ENCODE peak calls at places on chromosomes 5 and 9, in ten cellular contexts. One of them, this sample, is unnamed.

GRCh38 chr9:35395076-35395675 is 94.7 kb upstream of the RUSC2 start:
- DNase-seq in central memory CD4-positive, alpha-beta T cell: no peak
- DNase-seq in stimulated activated CD4-positive, alpha-beta T cell treated with anti-CD3 and anti-CD28 coated beads, Interleukin-12 subunit alpha, Interleukin-12 subunit beta, amount 100 ng/mL, for 4 hours: no peak
- DNase-seq in globus pallidus: no peak
- DNase-seq in NCI-H2171 treated with DMSO at 0.1 percent for 48 hours: no peak
- DNase-seq in endothelial cell: no peak
- DNase-seq in mucosa of descending colon: no peak
- DNase-seq in mesendoderm: no peak
- DNase-seq in HTR-8/SVneo: no peak
- DNase-seq in MCF 10A: no peak
- DNase-seq in this sample: no peak

GRCh38 chr5:39652036-39652435 is 227.3 kb upstream of the DAB2 start:
- DNase-seq in MCF 10A: no peak
- DNase-seq in central memory CD4-positive, alpha-beta T cell: no peak
- DNase-seq in mesendoderm: no peak
- DNase-seq in mucosa of descending colon: no peak
- DNase-seq in globus pallidus: no peak
- DNase-seq in endothelial cell: no peak
- DNase-seq in HTR-8/SVneo: no peak
- DNase-seq in stimulated activated CD4-positive, alpha-beta T cell treated with anti-CD3 and anti-CD28 coated beads, Interleukin-12 subunit alpha, Interleukin-12 subunit beta, amount 100 ng/mL, for 4 hours: no peak
- DNase-seq in NCI-H2171 treated with DMSO at 0.1 percent for 48 hours: no peak
- DNase-seq in this sample: no peak

GRCh38 chr9:87859137-87859536 is 23.5 kb upstream of the SPATA31E1 start:
- DNase-seq in stimulated activated CD4-positive, alpha-beta T cell treated with anti-CD3 and anti-CD28 coated beads, Interleukin-12 subunit alpha, Interleukin-12 subunit beta, amount 100 ng/mL, for 4 hours: no peak
- DNase-seq in NCI-H2171 treated with DMSO at 0.1 percent for 48 hours: no peak
- DNase-seq in globus pallidus: no peak
- DNase-seq in mesendoderm: no peak
- DNase-seq in endothelial cell: no peak
- DNase-seq in HTR-8/SVneo: no peak
- DNase-seq in central memory CD4-positive, alpha-beta T cell: no peak
- DNase-seq in MCF 10A: no peak
- DNase-seq in mucosa of descending colon: no peak
- DNase-seq in this sample: no peak

GRCh38 chr5:72133212-72133990 is 26.1 kb downstream of the MAP1B start:
- DNase-seq in NCI-H2171 treated with DMSO at 0.1 percent for 48 hours: no peak
- DNase-seq in central memory CD4-positive, alpha-beta T cell: no peak
- DNase-seq in stimulated activated CD4-positive, alpha-beta T cell treated with anti-CD3 and anti-CD28 coated beads, Interleukin-12 subunit alpha, Interleukin-12 subunit beta, amount 100 ng/mL, for 4 hours: no peak
- DNase-seq in globus pallidus: no peak
- DNase-seq in MCF 10A: no peak
- DNase-seq in mesendoderm: no peak
- DNase-seq in mucosa of descending colon: no peak
- DNase-seq in HTR-8/SVneo: no peak
- DNase-seq in endothelial cell: no peak
- DNase-seq in this sample: no peak

GRCh38 chr5:66915531-66915930 is 281.1 kb downstream of the CD180 start:
- DNase-seq in globus pallidus: no peak
- DNase-seq in endothelial cell: no peak
- DNase-seq in mucosa of descending colon: no peak
- DNase-seq in HTR-8/SVneo: no peak
- DNase-seq in NCI-H2171 treated with DMSO at 0.1 percent for 48 hours: no peak
- DNase-seq in mesendoderm: no peak
- DNase-seq in stimulated activated CD4-positive, alpha-beta T cell treated with anti-CD3 and anti-CD28 coated beads, Interleukin-12 subunit alpha, Interleukin-12 subunit beta, amount 100 ng/mL, for 4 hours: no peak
- DNase-seq in central memory CD4-positive, alpha-beta T cell: no peak
- DNase-seq in MCF 10A: no peak
- DNase-seq in this sample: no peak

GRCh38 chr9:22244141-22245011 is 202.2 kb upstream of the DMRTA1 start:
- DNase-seq in NCI-H2171 treated with DMSO at 0.1 percent for 48 hours: peak; percentile 1
- DNase-seq in mesendoderm: peak; percentile 69
- DNase-seq in HTR-8/SVneo: peak; percentile 10
- DNase-seq in mucosa of descending colon: no peak
- DNase-seq in endothelial cell: peak; percentile 55
- DNase-seq in central memory CD4-positive, alpha-beta T cell: peak; percentile 30
- DNase-seq in stimulated activated CD4-positive, alpha-beta T cell treated with anti-CD3 and anti-CD28 coated beads, Interleukin-12 subunit alpha, Interleukin-12 subunit beta, amount 100 ng/mL, for 4 hours: peak; percentile 18
- DNase-seq in MCF 10A: peak; percentile 55
- DNase-seq in globus pallidus: peak; percentile 28
- DNase-seq in this sample: peak; percentile 21

GRCh38 chr5:179278119-179278518 is 67.1 kb downstream of the ADAMTS2 start:
- DNase-seq in mucosa of descending colon: no peak
- DNase-seq in HTR-8/SVneo: no peak
- DNase-seq in endothelial cell: no peak
- DNase-seq in NCI-H2171 treated with DMSO at 0.1 percent for 48 hours: no peak
- DNase-seq in globus pallidus: no peak
- DNase-seq in central memory CD4-positive, alpha-beta T cell: no peak
- DNase-seq in MCF 10A: no peak
- DNase-seq in mesendoderm: no peak
- DNase-seq in stimulated activated CD4-positive, alpha-beta T cell treated with anti-CD3 and anti-CD28 coated beads, Interleukin-12 subunit alpha, Interleukin-12 subunit beta, amount 100 ng/mL, for 4 hours: no peak
- DNase-seq in this sample: peak; percentile 11

GRCh38 chr5:74598731-74599624 is 41.5 kb downstream of the ENC1 start:
- DNase-seq in central memory CD4-positive, alpha-beta T cell: no peak
- DNase-seq in HTR-8/SVneo: no peak
- DNase-seq in mesendoderm: no peak
- DNase-seq in NCI-H2171 treated with DMSO at 0.1 percent for 48 hours: no peak
- DNase-seq in MCF 10A: no peak
- DNase-seq in globus pallidus: no peak
- DNase-seq in stimulated activated CD4-positive, alpha-beta T cell treated with anti-CD3 and anti-CD28 coated beads, Interleukin-12 subunit alpha, Interleukin-12 subunit beta, amount 100 ng/mL, for 4 hours: no peak
- DNase-seq in mucosa of descending colon: no peak
- DNase-seq in endothelial cell: no peak
- DNase-seq in this sample: no peak

GRCh38 chr5:121350493-121350892 is 501.2 kb upstream of the FTMT start:
- DNase-seq in mesendoderm: no peak
- DNase-seq in HTR-8/SVneo: no peak
- DNase-seq in stimulated activated CD4-positive, alpha-beta T cell treated with anti-CD3 and anti-CD28 coated beads, Interleukin-12 subunit alpha, Interleukin-12 subunit beta, amount 100 ng/mL, for 4 hours: no peak
- DNase-seq in mucosa of descending colon: no peak
- DNase-seq in central memory CD4-positive, alpha-beta T cell: no peak
- DNase-seq in NCI-H2171 treated with DMSO at 0.1 percent for 48 hours: no peak
- DNase-seq in MCF 10A: peak; percentile 52
- DNase-seq in endothelial cell: no peak
- DNase-seq in globus pallidus: no peak
- DNase-seq in this sample: no peak

GRCh38 chr9:70362952-70363351 is 51.5 kb downstream of the KLF9 start:
- DNase-seq in stimulated activated CD4-positive, alpha-beta T cell treated with anti-CD3 and anti-CD28 coated beads, Interleukin-12 subunit alpha, Interleukin-12 subunit beta, amount 100 ng/mL, for 4 hours: no peak
- DNase-seq in central memory CD4-positive, alpha-beta T cell: no peak
- DNase-seq in MCF 10A: peak; percentile 78
- DNase-seq in HTR-8/SVneo: no peak
- DNase-seq in mucosa of descending colon: no peak
- DNase-seq in globus pallidus: no peak
- DNase-seq in mesendoderm: no peak
- DNase-seq in endothelial cell: no peak
- DNase-seq in NCI-H2171 treated with DMSO at 0.1 percent for 48 hours: no peak
- DNase-seq in this sample: no peak

GRCh38 chr9:124698265-124698664 is 72.8 kb downstream of the NR6A1 start:
- DNase-seq in MCF 10A: peak; percentile 45
- DNase-seq in stimulated activated CD4-positive, alpha-beta T cell treated with anti-CD3 and anti-CD28 coated beads, Interleukin-12 subunit alpha, Interleukin-12 subunit beta, amount 100 ng/mL, for 4 hours: no peak
- DNase-seq in NCI-H2171 treated with DMSO at 0.1 percent for 48 hours: no peak
- DNase-seq in HTR-8/SVneo: no peak
- DNase-seq in mucosa of descending colon: no peak
- DNase-seq in globus pallidus: no peak
- DNase-seq in endothelial cell: no peak
- DNase-seq in central memory CD4-positive, alpha-beta T cell: no peak
- DNase-seq in mesendoderm: peak; percentile 47
- DNase-seq in this sample: no peak

GRCh38 chr5:103800728-103801127 is 238.1 kb upstream of the NUDT12 start:
- DNase-seq in HTR-8/SVneo: no peak
- DNase-seq in mesendoderm: no peak
- DNase-seq in endothelial cell: no peak
- DNase-seq in NCI-H2171 treated with DMSO at 0.1 percent for 48 hours: peak; percentile 55
- DNase-seq in mucosa of descending colon: no peak
- DNase-seq in globus pallidus: no peak
- DNase-seq in central memory CD4-positive, alpha-beta T cell: no peak
- DNase-seq in stimulated activated CD4-positive, alpha-beta T cell treated with anti-CD3 and anti-CD28 coated beads, Interleukin-12 subunit alpha, Interleukin-12 subunit beta, amount 100 ng/mL, for 4 hours: no peak
- DNase-seq in MCF 10A: peak; percentile 64
- DNase-seq in this sample: no peak

GRCh38 chr5:173229966-173230740 is 4.9 kb downstream of the NKX2-5 start:
- DNase-seq in endothelial cell: no peak
- DNase-seq in mucosa of descending colon: no peak
- DNase-seq in MCF 10A: no peak
- DNase-seq in HTR-8/SVneo: no peak
- DNase-seq in stimulated activated CD4-positive, alpha-beta T cell treated with anti-CD3 and anti-CD28 coated beads, Interleukin-12 subunit alpha, Interleukin-12 subunit beta, amount 100 ng/mL, for 4 hours: no peak
- DNase-seq in NCI-H2171 treated with DMSO at 0.1 percent for 48 hours: no peak
- DNase-seq in globus pallidus: no peak
- DNase-seq in mesendoderm: no peak
- DNase-seq in central memory CD4-positive, alpha-beta T cell: no peak
- DNase-seq in this sample: no peak

GRCh38 chr9:108477538-108478006 is 378.2 kb downstream of the ACTL7B start:
- DNase-seq in mucosa of descending colon: no peak
- DNase-seq in central memory CD4-positive, alpha-beta T cell: no peak
- DNase-seq in mesendoderm: no peak
- DNase-seq in globus pallidus: no peak
- DNase-seq in stimulated activated CD4-positive, alpha-beta T cell treated with anti-CD3 and anti-CD28 coated beads, Interleukin-12 subunit alpha, Interleukin-12 subunit beta, amount 100 ng/mL, for 4 hours: no peak
- DNase-seq in MCF 10A: peak; percentile 87
- DNase-seq in endothelial cell: no peak
- DNase-seq in NCI-H2171 treated with DMSO at 0.1 percent for 48 hours: no peak
- DNase-seq in HTR-8/SVneo: no peak
- DNase-seq in this sample: no peak

GRCh38 chr9:87592554-87593394 is 95.1 kb downstream of the DAPK1 start:
- DNase-seq in globus pallidus: no peak
- DNase-seq in NCI-H2171 treated with DMSO at 0.1 percent for 48 hours: peak; percentile 86
- DNase-seq in stimulated activated CD4-positive, alpha-beta T cell treated with anti-CD3 and anti-CD28 coated beads, Interleukin-12 subunit alpha, Interleukin-12 subunit beta, amount 100 ng/mL, for 4 hours: no peak
- DNase-seq in mesendoderm: no peak
- DNase-seq in MCF 10A: peak; percentile 38
- DNase-seq in central memory CD4-positive, alpha-beta T cell: no peak
- DNase-seq in endothelial cell: no peak
- DNase-seq in HTR-8/SVneo: no peak
- DNase-seq in mucosa of descending colon: no peak
- DNase-seq in this sample: peak; percentile 68

GRCh38 chr5:135944967-135945560 is 9.7 kb downstream of the LECT2 start:
- DNase-seq in HTR-8/SVneo: peak; percentile 56
- DNase-seq in mesendoderm: peak; percentile 83
- DNase-seq in central memory CD4-positive, alpha-beta T cell: peak; percentile 33
- DNase-seq in endothelial cell: peak; percentile 54
- DNase-seq in MCF 10A: peak; percentile 94
- DNase-seq in globus pallidus: peak; percentile 67
- DNase-seq in stimulated activated CD4-positive, alpha-beta T cell treated with anti-CD3 and anti-CD28 coated beads, Interleukin-12 subunit alpha, Interleukin-12 subunit beta, amount 100 ng/mL, for 4 hours: no peak
- DNase-seq in mucosa of descending colon: no peak
- DNase-seq in NCI-H2171 treated with DMSO at 0.1 percent for 48 hours: peak; percentile 54
- DNase-seq in this sample: peak; percentile 44

GRCh38 chr5:144121577-144121976 is 48.9 kb downstream of the YIPF5 start:
- DNase-seq in NCI-H2171 treated with DMSO at 0.1 percent for 48 hours: no peak
- DNase-seq in globus pallidus: no peak
- DNase-seq in central memory CD4-positive, alpha-beta T cell: no peak
- DNase-seq in HTR-8/SVneo: no peak
- DNase-seq in mesendoderm: no peak
- DNase-seq in mucosa of descending colon: no peak
- DNase-seq in MCF 10A: no peak
- DNase-seq in endothelial cell: no peak
- DNase-seq in stimulated activated CD4-positive, alpha-beta T cell treated with anti-CD3 and anti-CD28 coated beads, Interleukin-12 subunit alpha, Interleukin-12 subunit beta, amount 100 ng/mL, for 4 hours: no peak
- DNase-seq in this sample: no peak

GRCh38 chr5:159705948-159706347 is 210.3 kb upstream of the ADRA1B start:
- DNase-seq in stimulated activated CD4-positive, alpha-beta T cell treated with anti-CD3 and anti-CD28 coated beads, Interleukin-12 subunit alpha, Interleukin-12 subunit beta, amount 100 ng/mL, for 4 hours: no peak
- DNase-seq in endothelial cell: no peak
- DNase-seq in mucosa of descending colon: no peak
- DNase-seq in NCI-H2171 treated with DMSO at 0.1 percent for 48 hours: no peak
- DNase-seq in globus pallidus: no peak
- DNase-seq in HTR-8/SVneo: no peak
- DNase-seq in mesendoderm: no peak
- DNase-seq in central memory CD4-positive, alpha-beta T cell: no peak
- DNase-seq in MCF 10A: no peak
- DNase-seq in this sample: no peak

GRCh38 chr9:84501587-84501986 is 161.0 kb upstream of the SLC28A3 start:
- DNase-seq in HTR-8/SVneo: no peak
- DNase-seq in mucosa of descending colon: no peak
- DNase-seq in MCF 10A: no peak
- DNase-seq in mesendoderm: no peak
- DNase-seq in NCI-H2171 treated with DMSO at 0.1 percent for 48 hours: no peak
- DNase-seq in endothelial cell: no peak
- DNase-seq in central memory CD4-positive, alpha-beta T cell: no peak
- DNase-seq in stimulated activated CD4-positive, alpha-beta T cell treated with anti-CD3 and anti-CD28 coated beads, Interleukin-12 subunit alpha, Interleukin-12 subunit beta, amount 100 ng/mL, for 4 hours: no peak
- DNase-seq in globus pallidus: no peak
- DNase-seq in this sample: peak; percentile 30

GRCh38 chr9:126337690-126338426 is 11.2 kb downstream of the MVB12B start:
- DNase-seq in central memory CD4-positive, alpha-beta T cell: no peak
- DNase-seq in HTR-8/SVneo: no peak
- DNase-seq in NCI-H2171 treated with DMSO at 0.1 percent for 48 hours: no peak
- DNase-seq in endothelial cell: no peak
- DNase-seq in mucosa of descending colon: no peak
- DNase-seq in globus pallidus: peak; percentile 94
- DNase-seq in MCF 10A: no peak
- DNase-seq in mesendoderm: no peak
- DNase-seq in stimulated activated CD4-positive, alpha-beta T cell treated with anti-CD3 and anti-CD28 coated beads, Interleukin-12 subunit alpha, Interleukin-12 subunit beta, amount 100 ng/mL, for 4 hours: no peak
- DNase-seq in this sample: no peak

GRCh38 chr5:58455966-58456365 is 3.9 kb downstream of the PLK2 start:
- DNase-seq in endothelial cell: no peak
- DNase-seq in mesendoderm: no peak
- DNase-seq in NCI-H2171 treated with DMSO at 0.1 percent for 48 hours: no peak
- DNase-seq in globus pallidus: no peak
- DNase-seq in stimulated activated CD4-positive, alpha-beta T cell treated with anti-CD3 and anti-CD28 coated beads, Interleukin-12 subunit alpha, Interleukin-12 subunit beta, amount 100 ng/mL, for 4 hours: no peak
- DNase-seq in mucosa of descending colon: no peak
- DNase-seq in central memory CD4-positive, alpha-beta T cell: no peak
- DNase-seq in MCF 10A: no peak
- DNase-seq in HTR-8/SVneo: no peak
- DNase-seq in this sample: peak; percentile 28